ENCODE peak calls at places on chromosomes 7 and 10, in five cellular contexts. J, V, H, X and W are unnamed samples.

GRCh38 chr10:110547139-110547761 is 20.2 kb upstream of the SMC3 start:
- DNase-seq in X (peak), V (no peak), J (peak), H (no peak), W (peak)

GRCh38 chr10:69885379-69886156 is 83.9 kb downstream of the COL13A1 start:
- DNase-seq in J (no peak), X (no peak), V (no peak), H (no peak), W (no peak)

GRCh38 chr7:157986051-157986450 is 601.6 kb downstream of the PTPRN2 start:
- DNase-seq in J (no peak), V (no peak), X (no peak), H (no peak), W (no peak)

GRCh38 chr10:77180794-77181193 is 456.8 kb downstream of the KCNMA1 start:
- DNase-seq in H (no peak), X (no peak), J (no peak), V (no peak), W (no peak)

GRCh38 chr7:45888993-45889366 is 692 bp downstream of the IGFBP1 start:
- DNase-seq in J (no peak), H (no peak), V (no peak), X (no peak), W (no peak)

GRCh38 chr7:154231732-154232131 is 179.5 kb downstream of the DPP6 start:
- DNase-seq in H (no peak), V (no peak), J (no peak), X (no peak), W (no peak)

GRCh38 chr7:73703985-73704639 is 15.4 kb downstream of the STX1A start:
- DNase-seq in H (peak), X (no peak), V (peak), J (peak), W (peak)

GRCh38 chr7:51067757-51068156 is 248.9 kb downstream of the COBL start:
- DNase-seq in X (peak), H (peak), J (peak), V (peak), W (peak)

GRCh38 chr7:34019431-34019830 is 114.1 kb downstream of the BMPER start:
- DNase-seq in J (no peak), X (no peak), V (no peak), H (no peak), W (peak)